ENCODE peak calls at places on chromosomes 16 and 17, in nine cellular contexts. H is tibial artery, C is SK-N-SH, W is neural progenitor cell, N is Peyer's patch, Q is heart left ventricle, P is body of pancreas, S is left lung, E is pancreas. M is an unnamed sample. For H3K9me3 and H3K27me3, the result is how much of the 10 kb centered on the place peaks cover.

GRCh38 chr17:19717031-19717360 is 612 bp upstream of the SLC47A2 start:
- DNase-seq in Q (no peak), N (no peak), E (no peak), H (no peak), C (no peak), P (no peak), S (no peak), W (no peak), M (no peak)

GRCh38 chr17:46862949-46863348 is 11.6 kb downstream of the WNT9B start:
- DNase-seq in P (no peak), W (peak), N (no peak), E (no peak), C (no peak), H (no peak), S (no peak), Q (no peak), M (no peak)

GRCh38 chr17:1438593-1439083 is 17.4 kb downstream of the CRK start:
- DNase-seq in P (no peak), W (no peak), H (no peak), E (no peak), S (no peak), Q (no peak), N (no peak), C (no peak), M (no peak)

GRCh38 chr17:4420692-4421131 is 13.0 kb upstream of the SPNS3 start:
- DNase-seq in Q (peak), P (peak), S (peak), H (peak), W (peak), N (peak), E (peak), C (peak), M (peak)

GRCh38 chr16:48030926-48031325 is 124.9 kb downstream of the ABCC12 start:
- DNase-seq in Q (no peak), H (no peak), C (no peak), W (no peak), S (no peak), N (no peak), E (no peak), P (no peak), M (no peak)

GRCh38 chr16:27642753-27643152 is 92.8 kb downstream of the KATNIP start:
- DNase-seq in Q (no peak), W (peak), P (no peak), C (no peak), H (no peak), E (no peak), S (no peak), N (no peak), M (peak)

GRCh38 chr17:5823219-5823618 is 238.9 kb upstream of the NLRP1 start:
- DNase-seq in Q (no peak), P (no peak), H (no peak), E (no peak), W (no peak), N (no peak), S (no peak), C (no peak), M (no peak)

GRCh38 chr17:21453144-21453982 is 77.2 kb downstream of the KCNJ12 start:
- DNase-seq in N (no peak), H (no peak), W (no peak), Q (no peak), C (peak), S (no peak), P (no peak), E (no peak), M (no peak)

GRCh38 chr16:2964416-2965223 is 545 bp downstream of the KREMEN2 start:
- DNase-seq in S (no peak), P (no peak), E (peak), C (peak), H (no peak), W (peak), Q (peak), N (peak), M (peak)

GRCh38 chr16:77995843-77996455 is 26.4 kb upstream of the CLEC3A start:
- DNase-seq in P (no peak), C (no peak), W (no peak), H (no peak), S (no peak), N (no peak), Q (no peak), E (no peak), M (no peak)
- H3K9me3 ChIP-seq in P (under half), C (under half), W (under half), H (under half), S (under half), N (under half), Q (under half), E (under half), M (under half)

DNA sequence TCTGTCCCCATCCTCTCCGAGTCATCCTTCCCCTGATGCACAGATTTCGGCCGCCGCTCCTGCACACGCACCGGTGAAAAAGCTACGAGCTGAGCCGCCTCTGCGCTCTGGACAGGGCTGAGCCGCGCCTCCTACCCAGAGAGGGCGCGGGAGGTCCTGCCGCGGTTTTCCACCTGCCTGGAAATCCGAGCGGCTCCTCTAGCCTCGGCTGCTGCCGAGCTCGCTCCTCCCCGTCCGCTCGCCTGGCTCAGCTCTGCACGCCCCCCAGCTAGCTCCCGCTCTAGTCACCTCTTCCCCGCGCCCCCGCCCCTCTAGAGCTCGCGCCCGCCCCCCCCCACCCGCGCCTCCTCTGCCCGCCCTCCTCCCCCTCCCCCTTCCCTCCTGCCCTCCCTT is 198 bp upstream of the SHISA9 start:
- DNase-seq in H (no peak), C (peak), E (no peak), W (peak), S (no peak), Q (no peak), N (no peak), P (no peak), M (no peak)
- H3K27me3 ChIP-seq in H (half or more), C (under half), E (under half), W (under half), S (half or more), Q (half or more), N (under half), P (under half), M (under half)

GRCh38 chr16:1427473-1428461 is 3.1 kb upstream of the PERCC1 start:
- DNase-seq in C (peak), H (no peak), S (no peak), N (no peak), Q (no peak), P (no peak), E (no peak), W (no peak), M (no peak)
- H3K4me3 ChIP-seq in C (no peak), H (no peak), S (no peak), N (no peak), Q (peak), P (no peak), E (no peak), W (no peak), M (no peak)

GRCh38 chr17:71287246-71287828 is 833.5 kb upstream of the SOX9 start:
- DNase-seq in N (no peak), E (no peak), Q (no peak), H (no peak), P (no peak), W (no peak), S (no peak), C (peak), M (no peak)

GRCh38 chr17:71286625-71287024 is 834.2 kb upstream of the SOX9 start:
- DNase-seq in H (no peak), N (no peak), E (no peak), W (no peak), S (no peak), P (no peak), Q (no peak), C (no peak), M (no peak)

GRCh38 chr17:71283486-71283885 is 837.3 kb upstream of the SOX9 start:
- DNase-seq in H (no peak), E (no peak), N (no peak), C (no peak), P (no peak), S (no peak), Q (no peak), W (no peak), M (no peak)

GRCh38 chr17:71284032-71284755 is 836.6 kb upstream of the SOX9 start:
- DNase-seq in N (no peak), C (no peak), W (no peak), Q (no peak), E (no peak), H (no peak), S (no peak), P (no peak), M (no peak)
- H3K9me3 ChIP-seq in N (under half), C (under half), W (under half), Q (under half), E (under half), H (under half), S (under half), P (under half), M (under half)

M was measured in DND-41.